ENCODE peak calls at places on chromosomes 7 and 10, in nine cellular contexts. A is iPS DF 6.9; U is NT2/D1; W is CD8-positive, alpha-beta T cell; E is suprapubic skin; M is upper lobe of right lung; F is heart right ventricle; T is H1; Q is stomach. X is an unnamed sample. For H3K36me3, the result is how much of the 10 kb centered on the place peaks cover.

GRCh38 chr10:541750-542371 is 147.6 kb downstream of the DIP2C start:
- DNase-seq in A (no peak), U (no peak), W (no peak), E (no peak), M (no peak), F (no peak), T (no peak), Q (peak), X (no peak)

GRCh38 chr10:58464956-58465355 is 47.7 kb upstream of the BICC1 start:
- DNase-seq in A (peak), U (no peak), W (no peak), E (no peak), M (no peak), F (no peak), T (peak), Q (no peak), X (no peak)

GRCh38 chr7:157474685-157475084 is 137.9 kb downstream of the DNAJB6 start:
- DNase-seq in A (peak), U (peak), W (peak), E (no peak), M (peak), F (no peak), T (peak), Q (peak), X (peak)

GRCh38 chr10:5014936-5015335 is 11.3 kb upstream of the AKR1C2 start:
- DNase-seq in A (no peak), U (no peak), W (no peak), E (no peak), M (no peak), F (no peak), T (no peak), Q (no peak), X (no peak)

GRCh38 chr7:44388089-44388970 is 62.9 kb upstream of the CAMK2B start:
- DNase-seq in A (no peak), U (no peak), W (peak), E (no peak), M (no peak), F (no peak), T (peak), Q (peak), X (no peak)

GRCh38 chr10:114538544-114538906 is 119.5 kb downstream of the ABLIM1 start:
- DNase-seq in A (no peak), U (no peak), W (peak), E (no peak), M (no peak), F (no peak), T (peak), Q (peak), X (peak)

GRCh38 chr7:17530741-17531417 is 232.4 kb downstream of the AHR start:
- DNase-seq in A (peak), U (no peak), W (no peak), E (no peak), M (no peak), F (no peak), T (no peak), Q (no peak), X (no peak)

GRCh38 chr7:101884671-101885596 is 67.5 kb downstream of the CUX1 start:
- DNase-seq in A (no peak), U (no peak), W (no peak), E (no peak), M (no peak), F (no peak), T (no peak), Q (no peak), X (no peak)

GRCh38 chr10:26449726-26450125 is 11.6 kb downstream of the APBB1IP start:
- DNase-seq in A (no peak), U (no peak), W (no peak), E (no peak), M (no peak), F (no peak), T (no peak), Q (no peak), X (no peak)

GRCh38 chr10:129898701-129899563 is 65.1 kb downstream of the EBF3 start:
- DNase-seq in A (no peak), U (no peak), W (no peak), E (no peak), M (no peak), F (no peak), T (no peak), Q (no peak), X (no peak)

GRCh38 chr10:131857156-131858117 is 43.4 kb upstream of the PPP2R2D start:
- DNase-seq in A (no peak), U (no peak), W (no peak), E (peak), M (peak), F (no peak), T (no peak), Q (no peak), X (no peak)

GRCh38 chr7:135160858-135161653 is 9.5 kb downstream of the CYREN start:
- DNase-seq in A (no peak), U (no peak), W (no peak), E (no peak), M (no peak), F (no peak), T (no peak), Q (no peak), X (no peak)

GRCh38 chr7:49778731-49779270 is 5.4 kb downstream of the VWC2 start:
- DNase-seq in A (no peak), U (no peak), W (no peak), E (no peak), M (no peak), F (no peak), T (no peak), Q (no peak), X (no peak)

GRCh38 chr10:14839305-14839695 is 1.2 kb downstream of the HSPA14 start:
- DNase-seq in A (no peak), U (no peak), W (no peak), E (no peak), M (no peak), F (no peak), T (no peak), Q (no peak), X (peak)

GRCh38 chr7:140142031-140142430 is 34.8 kb downstream of the KDM7A start:
- DNase-seq in A (no peak), U (no peak), W (no peak), E (no peak), M (no peak), F (no peak), T (no peak), Q (no peak), X (no peak)

GRCh38 chr7:33128631-33128989 is 754 bp upstream of the BBS9 start:
- DNase-seq in A (no peak), U (no peak), W (no peak), E (no peak), M (no peak), F (no peak), T (no peak), Q (no peak), X (no peak)

GRCh38 chr7:105651798-105652197 is 70.5 kb upstream of the EFCAB10 start:
- DNase-seq in A (no peak), U (no peak), W (no peak), E (no peak), M (no peak), F (no peak), T (no peak), Q (no peak), X (no peak)

GRCh38 chr10:21061982-21062381 is 164.9 kb upstream of the NEBL start:
- DNase-seq in A (no peak), U (no peak), W (no peak), E (no peak), M (no peak), F (no peak), T (no peak), Q (no peak), X (no peak)

GRCh38 chr7:116598278-116598677 is 73.4 kb downstream of the CAV1 start:
- DNase-seq in A (no peak), U (no peak), W (no peak), E (no peak), M (no peak), F (no peak), T (no peak), Q (no peak), X (no peak)

GRCh38 chr10:123570051-123570897 is 95.9 kb upstream of the GPR26 start:
- DNase-seq in A (no peak), U (no peak), W (peak), E (no peak), M (no peak), F (no peak), T (peak), Q (no peak), X (no peak)

GRCh38 chr7:114426824-114427223 is 12.2 kb downstream of the FOXP2 start:
- DNase-seq in A (no peak), U (no peak), W (no peak), E (no peak), M (no peak), F (no peak), T (no peak), Q (no peak), X (no peak)

GRCh38 chr10:58512470-58513188 is at the start of gene BICC1:
- DNase-seq in A (no peak), U (no peak), W (no peak), E (peak), M (peak), F (peak), T (no peak), Q (no peak), X (no peak)

GRCh38 chr7:99141756-99142726 is 1.9 kb downstream of the SMURF1 start:
- DNase-seq in A (no peak), U (peak), W (peak), E (peak), M (peak), F (peak), T (peak), Q (peak), X (peak)

GRCh38 chr10:17407040-17407439 is 47.4 kb downstream of the ST8SIA6 start:
- DNase-seq in A (no peak), U (no peak), W (no peak), E (no peak), M (no peak), F (no peak), T (no peak), Q (no peak), X (no peak)

GRCh38 chr10:48606530-48607355 is 1.9 kb upstream of the ARHGAP22 start:
- DNase-seq in A (no peak), U (no peak), W (peak), E (no peak), M (no peak), F (no peak), T (peak), Q (no peak), X (no peak)

GRCh38 chr7:46157414-46157813 is 236.3 kb upstream of the IGFBP3 start:
- DNase-seq in A (no peak), U (no peak), W (no peak), E (no peak), M (no peak), F (no peak), T (no peak), Q (no peak), X (no peak)

GRCh38 chr7:54908760-54909438 is 109.9 kb upstream of the EGFR start:
- DNase-seq in A (no peak), U (no peak), W (no peak), E (no peak), M (no peak), F (no peak), T (no peak), Q (no peak), X (no peak)

GRCh38 chr10:84537447-84537931 is 209.1 kb downstream of the CCSER2 start:
- DNase-seq in A (no peak), U (peak), W (peak), E (no peak), M (no peak), F (peak), T (no peak), Q (peak), X (peak)

GRCh38 chr7:132773527-132773956 is 197.3 kb upstream of the PLXNA4 start:
- DNase-seq in A (no peak), U (no peak), W (no peak), E (no peak), M (no peak), F (no peak), T (no peak), Q (no peak), X (no peak)

GRCh38 chr7:81408728-81409127 is 361.1 kb downstream of the HGF start:
- DNase-seq in A (no peak), U (no peak), W (no peak), E (no peak), M (no peak), F (no peak), T (no peak), Q (no peak), X (no peak)

GRCh38 chr7:41027428-41028115 is 675.3 kb downstream of the INHBA start:
- DNase-seq in A (no peak), U (no peak), W (no peak), E (no peak), M (no peak), F (no peak), T (no peak), Q (no peak), X (no peak)

GRCh38 chr7:117807688-117808087 is 65.6 kb downstream of the CTTNBP2 start:
- DNase-seq in A (no peak), U (no peak), W (no peak), E (no peak), M (no peak), F (no peak), T (no peak), Q (no peak), X (no peak)
- H3K4me3 ChIP-seq in A (no peak), U (no peak), W (no peak), E (no peak), M (no peak), F (no peak), T (no peak), Q (no peak), X (no peak)

GRCh38 chr10:4011136-4011812 is 226.3 kb upstream of the KLF6 start:
- DNase-seq in A (peak), U (peak), W (no peak), E (no peak), M (no peak), F (no peak), T (no peak), Q (no peak), X (no peak)
- H3K36me3 ChIP-seq in A (under half), U (under half), W (under half), E (under half), M (under half), F (under half), T (under half), Q (under half), X (under half)

GRCh38 chr7:87219545-87220025 is at the start of gene TMEM243:
- DNase-seq in A (no peak), U (no peak), W (peak), E (peak), M (peak), F (peak), T (peak), Q (peak), X (peak)

GRCh38 chr7:87220734-87221215 is 1.2 kb upstream of the TMEM243 start:
- DNase-seq in A (no peak), U (no peak), W (no peak), E (no peak), M (no peak), F (no peak), T (no peak), Q (no peak), X (no peak)

GRCh38 chr7:87217983-87218653 is 1.4 kb downstream of the TMEM243 start:
- DNase-seq in A (no peak), U (no peak), W (no peak), E (no peak), M (no peak), F (no peak), T (no peak), Q (no peak), X (no peak)

GRCh38 chr7:87218941-87219544 is 489 bp downstream of the TMEM243 start:
- DNase-seq in A (no peak), U (peak), W (no peak), E (peak), M (peak), F (peak), T (no peak), Q (peak), X (peak)

DNA sequence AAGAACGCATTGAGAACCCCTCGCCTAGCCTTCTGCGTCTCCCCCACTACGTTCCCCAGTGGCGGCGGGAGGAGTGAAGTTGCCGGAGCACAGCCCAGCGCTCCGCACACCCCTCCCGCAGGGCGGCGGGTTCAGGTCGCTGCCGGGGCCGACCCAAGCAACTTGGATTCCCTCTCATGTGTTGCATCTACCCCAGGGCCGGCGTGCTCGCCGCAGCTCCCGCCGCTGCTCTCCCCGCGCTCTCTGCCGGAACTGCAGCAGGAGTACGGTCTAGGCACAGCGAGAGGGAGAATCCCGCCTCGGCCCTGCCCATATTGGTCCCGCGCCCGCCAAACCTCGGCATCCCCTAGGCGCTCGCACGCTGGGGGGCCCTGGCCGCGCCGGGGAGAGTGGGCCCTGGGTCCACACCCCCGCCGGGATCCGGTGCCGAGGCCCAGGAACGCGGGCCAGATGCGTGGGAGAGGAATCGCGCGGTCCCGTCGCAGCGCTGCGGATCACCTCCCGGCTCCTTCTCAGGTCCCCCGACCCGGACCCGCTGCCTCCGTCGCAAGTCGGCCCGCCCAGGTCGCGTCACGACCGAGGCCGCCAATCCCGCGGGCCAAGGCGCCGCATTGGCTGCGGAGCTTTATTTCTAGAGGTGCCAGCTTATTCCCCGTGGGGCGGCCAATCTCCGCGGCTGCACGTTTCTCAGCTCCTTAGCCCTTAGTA is 648 bp upstream of the TMEM243 start:
- DNase-seq in A (no peak), U (peak), W (peak), E (peak), M (peak), F (peak), T (peak), Q (peak), X (peak)
- H3K4me3 ChIP-seq in A (peak), U (peak), W (peak), E (peak), M (peak), F (peak), T (peak), Q (peak), X (peak)

DNA sequence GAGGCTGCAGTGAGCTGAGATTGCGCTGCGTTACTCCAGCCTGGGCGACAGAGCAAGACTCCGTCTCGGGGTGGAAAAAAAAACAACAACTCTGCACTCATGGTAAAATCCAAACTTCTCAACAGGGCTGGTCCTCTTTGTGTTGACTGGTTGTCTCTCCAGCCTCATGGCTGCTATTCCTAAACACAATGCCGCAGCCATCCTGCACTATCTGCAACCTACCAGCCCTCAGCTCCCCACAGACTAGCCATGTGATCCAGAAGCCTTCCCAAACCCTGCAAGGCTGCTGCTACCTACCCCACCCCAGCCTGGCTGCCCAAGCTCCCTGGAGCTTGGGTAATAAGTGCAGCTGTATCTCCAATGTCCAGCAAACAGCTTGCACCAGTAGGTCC is 11.7 kb downstream of the ZYX start:
- DNase-seq in A (no peak), U (no peak), W (no peak), E (no peak), M (no peak), F (no peak), T (no peak), Q (no peak), X (no peak)
- H3K36me3 ChIP-seq in A (half or more), U (half or more), W (under half), E (half or more), M (under half), F (under half), T (half or more), Q (under half), X (under half)

DNA sequence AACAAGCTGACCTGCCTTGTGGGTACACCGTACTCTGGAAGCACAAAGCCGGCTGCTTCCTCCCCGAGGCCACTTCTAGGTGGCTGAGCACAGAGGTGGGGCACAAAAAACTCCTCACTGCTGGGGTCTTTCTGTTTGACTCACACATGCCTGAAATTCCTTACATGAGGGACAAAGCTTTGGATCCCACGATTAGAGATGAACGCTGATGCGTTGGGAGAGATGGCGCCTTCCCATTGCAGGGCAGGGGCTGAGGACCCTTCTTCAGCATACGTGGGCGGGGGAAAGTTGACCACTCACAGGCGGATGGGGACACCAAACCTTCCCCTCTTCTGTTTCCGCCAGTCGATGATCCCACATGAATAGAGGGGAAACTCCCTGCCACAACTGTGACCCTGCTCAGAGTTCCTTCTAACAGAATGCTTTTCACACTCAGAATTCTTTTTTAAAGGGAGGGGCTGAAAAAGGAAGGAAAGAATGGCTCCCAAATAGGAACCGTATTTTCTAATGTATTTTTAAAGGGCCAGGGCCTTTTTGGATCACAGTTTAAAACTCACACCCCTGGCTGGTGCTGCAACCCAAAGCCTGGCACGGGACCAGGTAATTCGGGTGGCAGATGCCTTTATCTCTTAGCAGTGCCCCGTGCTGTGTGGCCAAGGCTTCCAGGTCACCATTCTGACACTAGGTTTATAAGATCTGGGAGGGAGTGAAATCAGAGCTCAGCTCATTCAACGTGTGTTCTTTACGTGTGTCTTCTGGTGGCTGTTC is 134.0 kb downstream of the PRKAG2 start:
- DNase-seq in A (no peak), U (peak), W (no peak), E (no peak), M (no peak), F (peak), T (no peak), Q (no peak), X (no peak)
- H3K4me3 ChIP-seq in A (no peak), U (no peak), W (no peak), E (no peak), M (no peak), F (no peak), T (no peak), Q (no peak), X (no peak)

GRCh38 chr7:1024331-1024761 is 20.0 kb upstream of the GPR146 start:
- DNase-seq in A (no peak), U (no peak), W (no peak), E (no peak), M (no peak), F (no peak), T (no peak), Q (no peak), X (no peak)
- H3K36me3 ChIP-seq in A (under half), U (half or more), W (under half), E (under half), M (under half), F (under half), T (under half), Q (half or more), X (under half)

X was measured in mucosa of descending colon.